ENCODE peak calls at places on chromosomes 5 and 9, in seven cellular contexts. One of them, this sample, is unnamed. For H3K4me1, the result is how much of the 10 kb centered on the place peaks cover.

GRCh38 chr5:154972476-154973080 is 31.7 kb downstream of the MRPL22 start:
- DNase-seq in SK-N-SH: peak
- DNase-seq in HepG2: peak
- DNase-seq in K562: peak
- DNase-seq in GM12878: no peak
- DNase-seq in HCT116: peak
- DNase-seq in H1: peak
- DNase-seq in this sample: peak

GRCh38 chr5:123047706-123048105 is 11.2 kb upstream of the PPIC start:
- DNase-seq in H1: no peak
- DNase-seq in K562: no peak
- DNase-seq in SK-N-SH: no peak
- DNase-seq in HepG2: no peak
- DNase-seq in GM12878: no peak
- DNase-seq in HCT116: no peak
- DNase-seq in this sample: no peak

GRCh38 chr9:100534401-100534800 is 43.5 kb upstream of the CAVIN4 start:
- DNase-seq in K562: no peak
- DNase-seq in HCT116: no peak
- DNase-seq in HepG2: no peak
- DNase-seq in H1: no peak
- DNase-seq in GM12878: no peak
- DNase-seq in SK-N-SH: no peak
- DNase-seq in this sample: no peak

GRCh38 chr5:78360674-78361225 is 333 bp downstream of the SCAMP1 start:
- DNase-seq in GM12878: no peak
- DNase-seq in K562: peak
- DNase-seq in H1: peak
- DNase-seq in HCT116: no peak
- DNase-seq in SK-N-SH: peak
- DNase-seq in HepG2: no peak
- DNase-seq in this sample: no peak

GRCh38 chr5:111016801-111017200 is 54.7 kb upstream of the TSLP start:
- DNase-seq in HepG2: no peak
- DNase-seq in K562: no peak
- DNase-seq in H1: no peak
- DNase-seq in HCT116: no peak
- DNase-seq in GM12878: no peak
- DNase-seq in SK-N-SH: no peak
- DNase-seq in this sample: no peak

GRCh38 chr5:129917224-129917623 is 13.0 kb downstream of the CHSY3 start:
- DNase-seq in HepG2: no peak
- DNase-seq in HCT116: no peak
- DNase-seq in K562: no peak
- DNase-seq in SK-N-SH: no peak
- DNase-seq in GM12878: no peak
- DNase-seq in H1: no peak
- DNase-seq in this sample: no peak

GRCh38 chr5:98772415-98773213 is 849 bp upstream of the RGMB start:
- DNase-seq in K562: no peak
- DNase-seq in GM12878: no peak
- DNase-seq in HepG2: peak
- DNase-seq in H1: no peak
- DNase-seq in HCT116: peak
- DNase-seq in SK-N-SH: peak
- DNase-seq in this sample: peak

GRCh38 chr5:174425964-174426290 is 298.5 kb upstream of the MSX2 start:
- DNase-seq in H1: no peak
- DNase-seq in HepG2: no peak
- DNase-seq in K562: no peak
- DNase-seq in GM12878: no peak
- DNase-seq in SK-N-SH: no peak
- DNase-seq in HCT116: no peak
- DNase-seq in this sample: no peak

GRCh38 chr9:109014267-109015025 is 1.1 kb upstream of the CTNNAL1 start:
- DNase-seq in HCT116: no peak
- DNase-seq in SK-N-SH: no peak
- DNase-seq in GM12878: no peak
- DNase-seq in K562: no peak
- DNase-seq in H1: no peak
- DNase-seq in HepG2: no peak
- DNase-seq in this sample: no peak

GRCh38 chr9:87973791-87974292 is 491 bp downstream of the CDK20 start:
- DNase-seq in GM12878: no peak
- DNase-seq in H1: peak
- DNase-seq in HCT116: no peak
- DNase-seq in SK-N-SH: peak
- DNase-seq in K562: no peak
- DNase-seq in HepG2: no peak
- DNase-seq in this sample: no peak

GRCh38 chr9:6133346-6134063 is 82.1 kb upstream of the IL33 start:
- DNase-seq in GM12878: peak
- DNase-seq in H1: no peak
- DNase-seq in HepG2: no peak
- DNase-seq in HCT116: no peak
- DNase-seq in SK-N-SH: no peak
- DNase-seq in K562: no peak
- DNase-seq in this sample: no peak

GRCh38 chr5:113029614-113030013 is 53.0 kb downstream of the DCP2 start:
- DNase-seq in HepG2: no peak
- DNase-seq in GM12878: no peak
- DNase-seq in HCT116: no peak
- DNase-seq in SK-N-SH: no peak
- DNase-seq in H1: no peak
- DNase-seq in K562: no peak
- DNase-seq in this sample: no peak

GRCh38 chr5:176776141-176776865 is 34.1 kb upstream of the UNC5A start:
- DNase-seq in HepG2: no peak
- DNase-seq in GM12878: no peak
- DNase-seq in HCT116: no peak
- DNase-seq in K562: no peak
- DNase-seq in H1: peak
- DNase-seq in SK-N-SH: no peak
- DNase-seq in this sample: no peak

GRCh38 chr5:11172484-11172883 is 411.4 kb upstream of the DAP start:
- DNase-seq in HepG2: no peak
- DNase-seq in H1: no peak
- DNase-seq in K562: no peak
- DNase-seq in HCT116: no peak
- DNase-seq in SK-N-SH: no peak
- DNase-seq in GM12878: no peak
- DNase-seq in this sample: no peak

GRCh38 chr9:112861155-112861554 is 29.5 kb downstream of the SLC46A2 start:
- DNase-seq in K562: no peak
- DNase-seq in HCT116: no peak
- DNase-seq in SK-N-SH: no peak
- DNase-seq in GM12878: no peak
- DNase-seq in HepG2: peak
- DNase-seq in H1: no peak
- DNase-seq in this sample: no peak

DNA sequence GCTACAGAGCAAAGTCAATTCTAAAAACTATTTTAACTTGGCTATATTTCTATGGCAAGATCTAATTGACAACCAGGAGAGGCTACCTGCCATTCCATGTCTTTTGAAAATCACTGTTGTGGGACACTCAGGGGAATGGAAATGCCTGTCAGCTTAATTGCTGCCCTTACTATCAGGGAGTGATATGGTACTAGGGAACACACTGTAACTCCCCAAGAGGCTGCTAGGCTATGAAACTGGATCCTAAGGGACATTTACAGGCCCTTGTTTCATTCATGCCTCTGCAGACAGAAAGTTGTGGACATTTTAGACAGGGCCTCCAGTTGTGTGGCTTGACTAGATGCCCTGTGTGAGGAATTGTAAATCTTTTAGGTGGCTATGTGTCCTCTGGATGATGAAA is 3.4 kb downstream of the MROH2B start:
- DNase-seq in H1: no peak
- DNase-seq in GM12878: no peak
- DNase-seq in HCT116: no peak
- DNase-seq in SK-N-SH: no peak
- DNase-seq in HepG2: no peak
- DNase-seq in K562: no peak
- DNase-seq in this sample: no peak
- TF ChIP-seq YY1 in H1: no peak
- TF ChIP-seq YY1 in GM12878: no peak
- TF ChIP-seq YY1 in HCT116: no peak
- TF ChIP-seq YY1 in SK-N-SH: no peak
- TF ChIP-seq YY1 in HepG2: no peak
- TF ChIP-seq YY1 in K562: no peak
- TF ChIP-seq YY1 in this sample: no peak

GRCh38 chr5:172791726-172792445 is 20.9 kb upstream of the DUSP1 start:
- DNase-seq in K562: no peak
- DNase-seq in HepG2: no peak
- DNase-seq in H1: no peak
- DNase-seq in GM12878: no peak
- DNase-seq in SK-N-SH: no peak
- DNase-seq in HCT116: no peak
- DNase-seq in this sample: no peak

GRCh38 chr5:172792693-172793570 is 21.9 kb upstream of the DUSP1 start:
- DNase-seq in HepG2: no peak
- DNase-seq in HCT116: no peak
- DNase-seq in GM12878: no peak
- DNase-seq in SK-N-SH: no peak
- DNase-seq in H1: no peak
- DNase-seq in K562: no peak
- DNase-seq in this sample: no peak

GRCh38 chr5:172795401-172795977 is 24.5 kb upstream of the DUSP1 start:
- DNase-seq in HCT116: no peak
- DNase-seq in K562: no peak
- DNase-seq in HepG2: no peak
- DNase-seq in SK-N-SH: no peak
- DNase-seq in GM12878: no peak
- DNase-seq in H1: no peak
- DNase-seq in this sample: no peak

GRCh38 chr5:172796306-172796705 is 25.3 kb upstream of the DUSP1 start:
- DNase-seq in HepG2: no peak
- DNase-seq in H1: no peak
- DNase-seq in GM12878: no peak
- DNase-seq in K562: no peak
- DNase-seq in SK-N-SH: no peak
- DNase-seq in HCT116: no peak
- DNase-seq in this sample: no peak

DNA sequence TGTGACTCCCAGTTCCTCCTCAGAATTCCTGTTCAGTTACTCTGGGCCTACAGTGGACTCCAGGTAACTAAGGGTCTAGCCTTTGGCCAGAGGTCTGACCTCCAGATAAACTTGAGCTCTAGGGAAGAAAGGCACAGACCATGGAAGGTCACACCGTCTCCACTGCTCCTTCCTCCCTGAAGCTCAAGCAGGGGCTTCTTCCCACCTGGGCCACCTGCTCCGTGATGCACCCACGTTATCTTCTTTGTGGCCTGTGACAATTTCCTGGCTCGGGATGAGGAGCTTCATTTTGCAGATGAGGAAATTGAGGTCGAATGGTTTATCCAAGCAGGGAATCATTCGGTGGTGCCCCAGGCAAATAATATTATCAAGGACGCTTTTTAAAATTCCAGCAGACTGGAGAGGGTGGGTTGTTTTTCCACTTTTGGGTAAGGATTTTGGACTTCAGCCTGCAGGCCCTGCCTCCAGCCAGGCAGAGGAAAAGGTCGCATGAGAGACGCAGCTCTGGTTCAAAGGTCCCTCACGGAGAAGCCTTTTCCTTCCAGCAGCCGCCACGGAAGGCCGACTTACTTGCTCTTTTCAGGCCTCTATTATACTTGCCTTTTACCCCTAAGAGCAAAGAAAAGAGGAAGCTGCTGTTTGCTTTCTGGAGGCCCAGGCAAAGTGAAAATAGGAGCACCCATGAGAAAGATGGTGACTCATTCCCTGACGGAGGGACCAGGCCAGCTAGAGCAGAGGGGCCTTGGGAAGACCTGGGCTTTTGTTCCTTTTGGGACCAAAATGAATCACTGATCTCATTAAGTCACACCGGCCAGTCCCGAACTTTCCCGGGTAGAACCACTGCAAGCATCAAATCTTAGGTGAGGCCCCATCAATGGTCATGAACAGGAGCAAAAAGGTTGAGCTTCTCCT is 22.8 kb upstream of the DUSP1 start:
- DNase-seq in HepG2: peak
- DNase-seq in GM12878: no peak
- DNase-seq in K562: no peak
- DNase-seq in H1: no peak
- DNase-seq in HCT116: no peak
- DNase-seq in SK-N-SH: no peak
- DNase-seq in this sample: no peak
- H3K4me1 ChIP-seq in HepG2: half or more
- H3K4me1 ChIP-seq in GM12878: under half
- H3K4me1 ChIP-seq in K562: under half
- H3K4me1 ChIP-seq in H1: under half
- H3K4me1 ChIP-seq in HCT116: under half
- H3K4me1 ChIP-seq in SK-N-SH: under half
- H3K4me1 ChIP-seq in this sample: under half

DNA sequence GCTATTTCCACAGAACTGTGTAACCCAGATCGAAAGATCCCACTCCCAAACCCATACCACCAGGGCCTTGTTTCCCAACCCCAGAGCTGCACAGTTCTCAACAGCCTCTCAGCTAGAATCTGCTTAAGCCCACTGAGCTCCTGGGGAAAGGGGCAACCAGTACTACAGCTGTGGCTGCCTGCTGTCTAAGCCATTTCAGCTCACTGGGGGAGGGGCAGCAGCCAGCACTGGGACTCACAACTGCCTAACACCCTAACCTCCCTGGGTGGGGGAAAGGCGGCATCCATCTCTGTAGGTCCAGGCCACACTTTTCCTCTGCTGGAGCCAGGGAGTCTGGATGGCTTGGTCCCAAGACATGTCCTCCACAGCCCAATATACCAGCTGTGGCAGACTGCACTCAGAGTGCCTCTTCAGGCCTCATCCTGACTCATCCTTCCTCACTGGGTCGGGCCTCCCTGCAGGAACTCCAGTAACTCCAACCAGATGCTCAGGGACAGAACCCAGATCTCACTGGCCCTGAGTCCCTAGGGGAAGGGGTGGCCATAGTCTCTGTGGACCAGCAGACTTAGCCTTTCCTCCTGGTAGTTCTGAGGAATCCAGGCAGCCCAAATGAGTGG is 241.4 kb downstream of the HINT1 start:
- DNase-seq in H1: no peak
- DNase-seq in HepG2: no peak
- DNase-seq in K562: no peak
- DNase-seq in SK-N-SH: no peak
- DNase-seq in HCT116: no peak
- DNase-seq in GM12878: no peak
- DNase-seq in this sample: no peak
- TF ChIP-seq YY1 in H1: no peak
- TF ChIP-seq YY1 in HepG2: no peak
- TF ChIP-seq YY1 in K562: no peak
- TF ChIP-seq YY1 in SK-N-SH: no peak
- TF ChIP-seq YY1 in HCT116: no peak
- TF ChIP-seq YY1 in GM12878: no peak
- TF ChIP-seq YY1 in this sample: no peak

DNA sequence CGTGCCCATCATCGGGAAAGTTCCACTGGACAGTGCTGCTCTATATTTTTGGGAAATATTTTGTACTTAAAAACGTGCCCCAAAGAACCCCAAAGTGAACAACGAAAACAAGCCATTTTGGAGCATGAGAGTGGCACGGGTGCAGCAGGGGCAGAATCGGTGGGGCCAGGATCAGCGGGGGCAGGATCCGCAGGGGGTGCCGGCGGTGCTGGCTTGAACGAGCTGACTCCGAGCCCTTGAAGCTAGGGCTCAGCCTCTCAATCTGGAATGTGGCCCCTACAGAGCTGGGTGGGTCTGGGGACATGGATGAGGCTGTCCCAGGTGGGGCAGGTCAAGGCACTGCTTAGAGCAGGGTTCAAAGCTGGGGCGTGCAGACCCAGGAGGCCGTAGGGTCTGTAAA is 104.7 kb upstream of the COL5A1 start:
- DNase-seq in SK-N-SH: no peak
- DNase-seq in K562: no peak
- DNase-seq in GM12878: no peak
- DNase-seq in HepG2: no peak
- DNase-seq in H1: no peak
- DNase-seq in HCT116: no peak
- DNase-seq in this sample: no peak
- H3K4me1 ChIP-seq in SK-N-SH: under half
- H3K4me1 ChIP-seq in K562: under half
- H3K4me1 ChIP-seq in GM12878: under half
- H3K4me1 ChIP-seq in HepG2: under half
- H3K4me1 ChIP-seq in H1: under half
- H3K4me1 ChIP-seq in HCT116: under half
- H3K4me1 ChIP-seq in this sample: under half

This sample was measured in NT2/D1.